ENCODE peak calls at places on chromosomes 1 and 21, in nine cellular contexts. M is adrenal gland, B is suprapubic skin, L is psoas muscle, V is heart left ventricle, R is BE2C, O is K562, E is NT2/D1, Z is neuronal stem cell. W is an unnamed sample.
A peak's percentile ranks its signal among the peaks of the same experiment; 100 is the strongest.

GRCh38 chr1:18233176-18233864 is 125.7 kb downstream of the IGSF21 start:
- DNase-seq in E (no peak), O (no peak), M (no peak), V (no peak), Z (no peak), L (no peak), B (no peak), R (no peak), W (no peak)

GRCh38 chr1:176111835-176112234 is 95.3 kb downstream of the COP1 start:
- DNase-seq in M (no peak), O (no peak), B (no peak), R (no peak), V (no peak), L (no peak), Z (no peak), E (no peak), W (no peak)

GRCh38 chr1:107536266-107536665 is 395.4 kb downstream of the NTNG1 start:
- DNase-seq in L (no peak), V (no peak), R (no peak), Z (no peak), M (no peak), B (no peak), E (no peak), O (no peak), W (no peak)

GRCh38 chr1:156104861-156105546 is 9.5 kb upstream of the LMNA start:
- DNase-seq in V (no peak), L (no peak), Z (no peak), E (no peak), B (no peak), O (peak; percentile 50), R (no peak), M (no peak), W (no peak)

GRCh38 chr1:55860816-55861519 is 645.8 kb upstream of the USP24 start:
- DNase-seq in M (no peak), E (no peak), O (no peak), B (no peak), V (no peak), L (no peak), R (no peak), Z (no peak), W (no peak)

GRCh38 chr1:212589434-212589833 is 19.1 kb upstream of the ATF3 start:
- DNase-seq in Z (no peak), M (no peak), E (no peak), L (no peak), R (no peak), O (no peak), B (no peak), V (no peak), W (no peak)

GRCh38 chr1:109723351-109723750 is 11.3 kb downstream of the GSTM5 start:
- DNase-seq in Z (no peak), V (no peak), B (no peak), O (no peak), M (no peak), L (no peak), E (no peak), R (no peak), W (no peak)

GRCh38 chr1:1272341-1273151 is 1.1 kb downstream of the UBE2J2 start:
- DNase-seq in B (no peak), M (no peak), V (peak; percentile 64), R (no peak), L (no peak), Z (no peak), E (no peak), O (no peak), W (no peak)

GRCh38 chr1:41713141-41713540 is 205.6 kb downstream of the HIVEP3 start:
- DNase-seq in E (no peak), O (no peak), L (no peak), B (no peak), Z (no peak), R (no peak), V (no peak), M (no peak), W (no peak)

GRCh38 chr1:244272471-244273261 is 179.0 kb downstream of the ADSS2 start:
- DNase-seq in R (peak; percentile 65), L (peak; percentile 69), Z (peak; percentile 89), V (no peak), B (no peak), M (peak; percentile 76), O (peak; percentile 89), E (peak; percentile 89), W (peak; percentile 70)

GRCh38 chr1:209895709-209896108 is 42.3 kb upstream of the SYT14 start:
- DNase-seq in M (no peak), R (no peak), Z (no peak), O (no peak), E (no peak), B (no peak), L (no peak), V (no peak), W (no peak)

GRCh38 chr1:111739984-111740765 is 980 bp upstream of the INKA2 start:
- DNase-seq in E (peak; percentile 86), R (peak; percentile 80), O (peak; percentile 35), M (peak; percentile 73), L (peak; percentile 86), B (no peak), Z (peak; percentile 85), V (peak; percentile 87), W (peak; percentile 44)

GRCh38 chr1:47230692-47231313 is 1.2 kb downstream of the TAL1 start:
- DNase-seq in E (no peak), R (no peak), V (peak; percentile 63), O (no peak), L (no peak), Z (no peak), M (no peak), B (no peak), W (no peak)

GRCh38 chr1:171653796-171654704 is 1.6 kb upstream of the MYOC start:
- DNase-seq in B (peak; percentile 47), V (no peak), O (no peak), M (no peak), E (no peak), L (no peak), R (no peak), Z (no peak), W (no peak)
- H3K4me3 ChIP-seq in B (no peak overlapping the region), V (peak overlapping the region; percentile 28), O (no peak overlapping the region), M (no peak overlapping the region), E (no peak overlapping the region), L (peak overlapping the region; percentile 25), R (no peak overlapping the region), Z (no peak overlapping the region), W (no peak overlapping the region)

GRCh38 chr1:38992450-38993111 is 1.5 kb downstream of the AKIRIN1 start:
- DNase-seq in E (no peak), M (no peak), O (peak; percentile 7), B (no peak), V (no peak), L (no peak), R (no peak), Z (no peak), W (no peak)

GRCh38 chr1:38991638-38992449 is 768 bp downstream of the AKIRIN1 start:
- DNase-seq in E (no peak), L (no peak), V (peak; percentile 66), O (peak; percentile 75), Z (peak; percentile 35), M (peak; percentile 44), R (peak; percentile 36), B (no peak), W (peak; percentile 22)

GRCh38 chr1:38990746-38991637 is at the start of gene AKIRIN1:
- DNase-seq in R (peak; percentile 95), B (peak; percentile 99), O (peak; percentile 99), E (peak; percentile 98), L (peak; percentile 99), M (peak; percentile 98), Z (peak; percentile 97), V (peak; percentile 100), W (peak; percentile 96)

GRCh38 chr1:38997034-38997900 is 6.2 kb downstream of the AKIRIN1 start:
- DNase-seq in L (no peak), Z (no peak), M (no peak), O (no peak), E (no peak), B (no peak), R (no peak), V (no peak), W (no peak)

DNA sequence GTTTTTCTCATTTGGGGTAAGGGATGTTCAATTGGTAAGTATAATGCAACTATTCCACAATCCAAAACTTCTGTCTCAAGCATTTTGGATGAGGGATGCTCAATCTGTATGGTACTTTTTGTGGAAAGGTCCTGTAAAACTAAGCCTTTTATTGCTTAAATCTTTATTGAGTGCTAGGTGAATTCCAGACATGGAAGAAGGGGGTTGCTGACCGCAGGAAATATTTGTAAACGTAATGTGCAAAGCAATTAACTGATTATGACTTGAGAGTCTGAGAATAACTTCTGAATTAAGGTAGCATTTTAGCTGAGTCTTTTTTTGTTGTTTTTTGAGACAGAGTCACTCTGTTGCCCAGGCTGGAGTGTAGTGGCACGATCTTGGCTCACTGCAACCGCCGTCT is 3.1 kb downstream of the AKIRIN1 start:
- DNase-seq in L (no peak), O (no peak), R (no peak), M (no peak), Z (no peak), V (no peak), E (no peak), B (no peak), W (no peak)
- H3K4me1 ChIP-seq in L (peaks cover 33% of the 10 kb centered on the region), O (no peaks in the 10 kb centered on the region), R (no peaks in the 10 kb centered on the region), M (peaks cover 15% of the 10 kb centered on the region), Z (peaks cover 4% of the 10 kb centered on the region), V (peaks cover 66% of the 10 kb centered on the region), E (no peaks in the 10 kb centered on the region), B (peaks cover 49% of the 10 kb centered on the region), W (peaks cover 35% of the 10 kb centered on the region)

GRCh38 chr1:177171536-177172123 is 872 bp downstream of the BRINP2 start:
- DNase-seq in L (no peak), M (peak; percentile 19), O (no peak), R (no peak), B (no peak), E (no peak), V (no peak), Z (no peak), W (no peak)
- H3K4me3 ChIP-seq in L (peak overlapping the region; percentile 58), M (peak overlapping the region; percentile 52), O (no peak overlapping the region), R (no peak overlapping the region), B (peak overlapping the region; percentile 40), E (peak overlapping the region; percentile 53), V (peak overlapping the region; percentile 52), Z (no peak overlapping the region), W (peak overlapping the region; percentile 50)

DNA sequence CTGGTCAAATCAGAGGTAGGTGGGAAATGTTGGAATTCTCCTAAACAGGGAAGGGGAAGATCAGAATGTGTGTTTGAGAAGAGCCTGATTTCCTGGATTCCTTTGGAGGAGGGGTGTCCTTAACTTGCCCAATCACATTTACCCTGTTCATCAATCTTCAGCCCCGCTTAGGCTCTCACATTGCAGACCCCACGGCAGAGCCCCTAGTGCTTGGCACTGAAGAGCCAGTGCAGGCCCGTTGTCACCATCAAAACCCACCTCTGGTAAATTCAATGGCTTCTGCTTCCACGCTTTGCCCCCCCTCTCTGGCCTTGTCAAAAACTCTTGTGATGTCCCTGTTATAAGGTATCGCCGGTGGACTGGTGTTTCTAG is 2.3 kb downstream of the AGPAT3 start:
- DNase-seq in E (no peak), Z (no peak), O (no peak), B (no peak), L (no peak), R (no peak), M (no peak), V (no peak), W (no peak)
- H3K4me1 ChIP-seq in E (peaks cover 3% of the 10 kb centered on the region), Z (peaks cover 1% of the 10 kb centered on the region), O (peaks cover 41% of the 10 kb centered on the region), B (peaks cover 38% of the 10 kb centered on the region), L (peaks cover 40% of the 10 kb centered on the region), R (no peaks in the 10 kb centered on the region), M (peaks cover 11% of the 10 kb centered on the region), V (peaks cover 64% of the 10 kb centered on the region), W (peaks cover 44% of the 10 kb centered on the region)